ENCODE peak calls at places on chromosomes 3 and 15, in eight cellular contexts. One of them, this sample, is unnamed.
A peak's percentile ranks its signal among the peaks of the same experiment; 100 is the strongest.

GRCh38 chr15:43270676-43271306 is 4.1 kb upstream of the TGM5 start:
- DNase-seq in EL: no peak
- DNase-seq in endodermal cell: no peak
- DNase-seq in activated CD8-positive, alpha-beta memory T cell treated with anti-CD3 and anti-CD28 coated beads for 24 hours: no peak
- DNase-seq in DMS153: no peak
- DNase-seq in spleen: peak; percentile 94
- DNase-seq in NCI-H774: no peak
- DNase-seq in mucosa of descending colon: no peak
- DNase-seq in this sample: no peak

GRCh38 chr15:75695634-75696302 is 16.9 kb downstream of the CSPG4 start:
- DNase-seq in EL: no peak
- DNase-seq in endodermal cell: no peak
- DNase-seq in activated CD8-positive, alpha-beta memory T cell treated with anti-CD3 and anti-CD28 coated beads for 24 hours: no peak
- DNase-seq in DMS153: no peak
- DNase-seq in spleen: no peak
- DNase-seq in NCI-H774: no peak
- DNase-seq in mucosa of descending colon: no peak
- DNase-seq in this sample: no peak

GRCh38 chr3:135150282-135150681 is 355.2 kb downstream of the EPHB1 start:
- DNase-seq in EL: no peak
- DNase-seq in endodermal cell: no peak
- DNase-seq in activated CD8-positive, alpha-beta memory T cell treated with anti-CD3 and anti-CD28 coated beads for 24 hours: no peak
- DNase-seq in DMS153: no peak
- DNase-seq in spleen: no peak
- DNase-seq in NCI-H774: no peak
- DNase-seq in mucosa of descending colon: no peak
- DNase-seq in this sample: no peak

GRCh38 chr15:80485370-80486164 is 81.4 kb downstream of the ARNT2 start:
- DNase-seq in EL: no peak
- DNase-seq in endodermal cell: no peak
- DNase-seq in activated CD8-positive, alpha-beta memory T cell treated with anti-CD3 and anti-CD28 coated beads for 24 hours: no peak
- DNase-seq in DMS153: peak; percentile 11
- DNase-seq in spleen: no peak
- DNase-seq in NCI-H774: no peak
- DNase-seq in mucosa of descending colon: no peak
- DNase-seq in this sample: no peak

GRCh38 chr3:107969994-107970896 is 120.6 kb downstream of the CD47 start:
- DNase-seq in EL: no peak
- DNase-seq in endodermal cell: no peak
- DNase-seq in activated CD8-positive, alpha-beta memory T cell treated with anti-CD3 and anti-CD28 coated beads for 24 hours: no peak
- DNase-seq in DMS153: peak; percentile 41
- DNase-seq in spleen: no peak
- DNase-seq in NCI-H774: peak; percentile 22
- DNase-seq in mucosa of descending colon: no peak
- DNase-seq in this sample: no peak

GRCh38 chr3:101009386-101009785 is 16.2 kb upstream of the ABI3BP start:
- DNase-seq in EL: peak; percentile 51
- DNase-seq in endodermal cell: no peak
- DNase-seq in activated CD8-positive, alpha-beta memory T cell treated with anti-CD3 and anti-CD28 coated beads for 24 hours: no peak
- DNase-seq in DMS153: no peak
- DNase-seq in spleen: no peak
- DNase-seq in NCI-H774: no peak
- DNase-seq in mucosa of descending colon: no peak
- DNase-seq in this sample: no peak

GRCh38 chr15:71691700-71692417 is 118.5 kb upstream of the NR2E3 start:
- DNase-seq in EL: peak; percentile 84
- DNase-seq in endodermal cell: peak; percentile 27
- DNase-seq in activated CD8-positive, alpha-beta memory T cell treated with anti-CD3 and anti-CD28 coated beads for 24 hours: no peak
- DNase-seq in DMS153: no peak
- DNase-seq in spleen: no peak
- DNase-seq in NCI-H774: no peak
- DNase-seq in mucosa of descending colon: no peak
- DNase-seq in this sample: no peak

GRCh38 chr15:64355559-64356442 is at the start of gene CSNK1G1:
- DNase-seq in EL: peak; percentile 98
- DNase-seq in endodermal cell: peak; percentile 98
- DNase-seq in activated CD8-positive, alpha-beta memory T cell treated with anti-CD3 and anti-CD28 coated beads for 24 hours: peak; percentile 94
- DNase-seq in DMS153: peak; percentile 83
- DNase-seq in spleen: peak; percentile 97
- DNase-seq in NCI-H774: peak; percentile 93
- DNase-seq in mucosa of descending colon: peak; percentile 95
- DNase-seq in this sample: peak; percentile 79

GRCh38 chr3:185210621-185211157 is 43.2 kb downstream of the EHHADH start:
- DNase-seq in EL: no peak
- DNase-seq in endodermal cell: no peak
- DNase-seq in activated CD8-positive, alpha-beta memory T cell treated with anti-CD3 and anti-CD28 coated beads for 24 hours: no peak
- DNase-seq in DMS153: no peak
- DNase-seq in spleen: no peak
- DNase-seq in NCI-H774: no peak
- DNase-seq in mucosa of descending colon: no peak
- DNase-seq in this sample: no peak